ENCODE peak calls at places on chromosomes 1 and 21, in six cellular contexts. N, V, C, W, A and J are unnamed samples.

GRCh38 chr1:1353389-1354151 is 4.4 kb upstream of the DVL1 start:
- DNase-seq in N (peak; percentile 68), V (no peak), C (no peak), W (no peak), A (no peak), J (no peak)

GRCh38 chr1:31244326-31244725 is 4.6 kb upstream of the NKAIN1 start:
- DNase-seq in N (no peak), V (peak; percentile 43), C (no peak), W (peak; percentile 29), A (no peak), J (no peak)

GRCh38 chr1:233790662-233791371 is 113.7 kb upstream of the SLC35F3 start:
- DNase-seq in N (no peak), V (peak; percentile 56), C (peak; percentile 1), W (peak; percentile 46), A (peak; percentile 33), J (no peak)

GRCh38 chr1:155646307-155646706 is 36.3 kb downstream of the MSTO1 start:
- DNase-seq in N (no peak), V (peak; percentile 34), C (no peak), W (no peak), A (no peak), J (no peak)

GRCh38 chr1:1004420-1004779 is 4.5 kb upstream of the HES4 start:
- DNase-seq in N (peak; percentile 50), V (no peak), C (no peak), W (no peak), A (no peak), J (no peak)

GRCh38 chr1:56540467-56540866 is 38.9 kb downstream of the PLPP3 start:
- DNase-seq in N (no peak), V (peak; percentile 14), C (no peak), W (no peak), A (no peak), J (no peak)

GRCh38 chr1:157597959-157598667 is at the start of gene FCRL4:
- DNase-seq in N (no peak), V (no peak), C (no peak), W (no peak), A (no peak), J (no peak)

GRCh38 chr1:36369061-36369470 is 16.7 kb downstream of the STK40 start:
- DNase-seq in N (no peak), V (peak; percentile 45), C (peak; percentile 78), W (no peak), A (peak; percentile 87), J (no peak)

GRCh38 chr1:53593758-53594380 is 134.7 kb downstream of the DMRTB1 start:
- DNase-seq in N (no peak), V (no peak), C (no peak), W (no peak), A (no peak), J (no peak)

GRCh38 chr1:98086796-98087195 is 166.0 kb upstream of the DPYD start:
- DNase-seq in N (no peak), V (peak; percentile 100), C (no peak), W (peak; percentile 100), A (no peak), J (no peak)

GRCh38 chr1:176696109-176696508 is 233.1 kb downstream of the PAPPA2 start:
- DNase-seq in N (no peak), V (peak; percentile 56), C (no peak), W (peak; percentile 42), A (no peak), J (no peak)

GRCh38 chr1:160163612-160164011 is 12.2 kb downstream of the ATP1A4 start:
- DNase-seq in N (no peak), V (no peak), C (no peak), W (no peak), A (no peak), J (no peak)

GRCh38 chr1:158806909-158807601 is 24.1 kb upstream of the MNDA start:
- DNase-seq in N (no peak), V (no peak), C (no peak), W (no peak), A (no peak), J (no peak)

GRCh38 chr1:38685373-38685772 is 174.2 kb downstream of the RRAGC start:
- DNase-seq in N (no peak), V (no peak), C (no peak), W (no peak), A (no peak), J (no peak)

GRCh38 chr1:232517204-232517603 is 112.7 kb downstream of the SIPA1L2 start:
- DNase-seq in N (no peak), V (no peak), C (no peak), W (no peak), A (no peak), J (no peak)

GRCh38 chr21:21612446-21612845 is 614.2 kb downstream of the NCAM2 start:
- DNase-seq in N (no peak), V (peak; percentile 95), C (no peak), W (peak; percentile 93), A (no peak), J (no peak)

GRCh38 chr1:54800899-54801759 is at the start of gene TTC22:
- DNase-seq in N (peak; percentile 90), V (no peak), C (peak; percentile 54), W (no peak), A (peak; percentile 61), J (peak; percentile 78)

GRCh38 chr1:22712502-22713271 is 2.0 kb downstream of the EPHB2 start:
- DNase-seq in N (no peak), V (peak; percentile 52), C (no peak), W (peak; percentile 34), A (no peak), J (no peak)

GRCh38 chr21:41566500-41567014 is 58.6 kb upstream of the TMPRSS2 start:
- DNase-seq in N (no peak), V (no peak), C (no peak), W (no peak), A (no peak), J (no peak)

DNA sequence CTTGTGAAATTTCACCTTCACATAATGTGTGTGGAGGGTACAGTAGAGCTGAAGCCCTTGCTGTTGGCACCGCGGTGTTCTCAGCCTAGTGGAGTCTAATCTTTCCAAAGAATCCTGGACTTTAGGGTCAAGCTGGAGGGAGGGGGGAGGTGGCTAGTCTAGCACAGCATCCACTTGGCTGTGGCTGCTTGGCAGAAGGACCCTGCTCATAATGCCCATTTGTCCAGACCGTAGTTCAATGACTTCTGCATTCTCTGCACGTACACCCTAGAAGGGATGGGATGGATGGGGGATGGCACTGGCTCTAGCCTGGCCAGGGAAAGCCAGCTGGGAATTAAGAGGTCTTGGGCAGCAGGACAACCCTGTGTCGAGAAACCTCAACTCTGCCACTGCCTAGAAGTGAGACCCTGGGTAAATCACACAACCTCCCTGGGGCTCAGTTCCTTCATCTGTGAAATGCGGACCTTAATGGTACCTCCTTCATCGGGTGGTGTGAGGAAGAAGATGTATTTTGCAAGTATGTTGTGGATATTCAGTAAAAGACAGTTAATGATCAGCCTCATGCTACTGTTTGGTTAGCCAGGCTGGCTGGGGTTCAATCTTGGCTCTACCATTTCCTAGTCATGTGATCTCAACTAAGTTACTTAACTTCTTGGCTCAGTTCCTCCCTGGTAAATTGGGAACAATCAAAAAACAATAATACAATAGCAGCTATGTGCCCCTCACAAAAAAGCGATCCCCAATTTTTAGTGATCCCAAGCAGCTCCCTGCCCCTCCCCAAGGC is 27.2 kb upstream of the CLIC4 start:
- DNase-seq in N (no peak), V (no peak), C (no peak), W (no peak), A (no peak), J (peak; percentile 49)
- H3K4me1 ChIP-seq in N (peaks cover 13% of the 10 kb centered on the region), V (peaks cover 9% of the 10 kb centered on the region), C (no peaks in the 10 kb centered on the region), W (peaks cover 38% of the 10 kb centered on the region), A (no peaks in the 10 kb centered on the region), J (peaks cover 23% of the 10 kb centered on the region)

GRCh38 chr1:164608651-164609057 is 49.7 kb downstream of the PBX1 start:
- DNase-seq in N (no peak), V (peak; percentile 68), C (no peak), W (peak; percentile 53), A (no peak), J (no peak)

GRCh38 chr1:164607351-164607750 is 48.4 kb downstream of the PBX1 start:
- DNase-seq in N (no peak), V (no peak), C (no peak), W (no peak), A (no peak), J (no peak)

GRCh38 chr1:164602480-164603093 is 43.6 kb downstream of the PBX1 start:
- DNase-seq in N (no peak), V (peak; percentile 86), C (no peak), W (peak; percentile 81), A (no peak), J (no peak)

GRCh38 chr1:164604541-164604940 is 45.6 kb downstream of the PBX1 start:
- DNase-seq in N (no peak), V (peak; percentile 72), C (no peak), W (peak; percentile 64), A (no peak), J (no peak)

DNA sequence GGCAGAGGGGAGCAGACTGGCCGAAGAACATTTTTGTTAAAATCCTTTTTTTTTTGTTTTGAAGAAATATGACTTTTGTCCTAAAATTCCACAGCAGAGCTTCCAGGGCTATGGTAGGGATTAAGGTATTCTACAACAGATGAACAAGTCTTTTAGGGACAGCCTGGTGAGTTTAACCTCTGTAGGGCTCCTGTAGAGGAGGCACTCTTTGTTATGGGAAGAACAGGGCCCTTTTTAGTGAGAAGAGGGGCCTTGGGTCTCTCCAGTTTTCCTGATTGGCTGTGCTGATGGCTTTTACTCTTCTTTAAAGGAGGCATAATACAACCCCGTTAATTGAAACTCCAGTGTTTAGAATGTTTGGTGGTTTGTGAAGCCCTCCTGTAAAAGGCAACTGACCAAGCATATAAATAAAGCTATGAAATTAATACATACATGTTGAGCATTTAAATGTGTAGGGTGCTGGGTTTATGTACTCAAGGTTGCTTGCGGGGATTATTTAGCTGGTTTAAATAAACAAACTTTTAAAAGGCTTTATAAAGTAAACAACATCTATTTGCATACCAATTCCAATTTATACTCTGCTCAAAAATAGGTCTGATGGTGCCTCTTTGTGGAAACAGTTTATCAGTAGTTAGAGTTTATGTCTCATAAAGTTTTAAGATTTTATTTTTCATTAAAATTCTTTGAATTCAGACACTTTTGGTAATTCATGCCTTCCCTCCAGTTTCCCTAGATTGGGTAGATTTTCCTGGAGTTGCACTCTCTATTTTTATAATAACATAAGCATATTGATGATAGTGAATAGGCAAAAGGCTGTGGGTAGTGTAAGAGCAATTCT is 46.5 kb downstream of the PBX1 start:
- DNase-seq in N (no peak), V (no peak), C (no peak), W (no peak), A (no peak), J (no peak)
- H3K4me1 ChIP-seq in N (peaks cover 26% of the 10 kb centered on the region), V (peaks cover 12% of the 10 kb centered on the region), C (no peaks in the 10 kb centered on the region), W (peaks cover 24% of the 10 kb centered on the region), A (no peaks in the 10 kb centered on the region), J (no peaks in the 10 kb centered on the region)

DNA sequence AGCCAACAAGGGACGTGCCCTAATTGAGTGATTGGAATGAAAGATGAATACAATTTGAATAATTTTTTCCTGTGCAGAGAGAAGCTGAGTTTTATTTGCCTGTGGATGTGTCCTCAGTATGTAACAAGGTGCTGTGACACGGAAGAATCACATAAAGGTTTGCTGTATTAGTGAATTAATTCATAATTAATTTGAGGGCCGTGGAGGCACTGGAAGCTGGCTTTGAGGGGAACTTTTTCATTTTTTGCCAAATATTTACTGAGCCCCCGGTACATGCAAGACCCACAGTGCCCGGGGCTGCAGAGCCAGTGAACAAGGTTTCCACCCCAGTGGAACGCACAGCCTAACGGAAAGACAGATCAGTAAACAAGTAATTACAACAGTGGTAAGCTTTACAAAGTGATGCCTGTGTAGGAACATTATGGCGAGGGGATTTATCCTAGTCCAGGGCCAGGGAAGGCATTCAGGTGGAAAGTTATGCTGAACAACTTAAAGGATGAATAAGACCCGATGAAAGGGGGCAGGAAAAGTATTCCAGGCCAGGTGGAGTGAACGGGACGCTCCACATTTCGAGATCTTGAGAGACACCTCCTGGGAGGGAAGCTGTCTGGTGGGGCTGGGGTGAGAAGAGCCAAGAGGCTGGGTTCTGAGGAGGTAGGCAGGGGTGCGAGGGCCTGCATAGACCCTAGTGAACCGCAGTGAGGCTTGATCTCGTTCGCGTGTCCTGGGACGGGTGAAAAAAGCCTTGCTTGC is 773 bp upstream of the RCC2 start:
- DNase-seq in N (no peak), V (no peak), C (no peak), W (no peak), A (no peak), J (no peak)
- H3K4me1 ChIP-seq in N (peaks cover 20% of the 10 kb centered on the region), V (peaks cover 4% of the 10 kb centered on the region), C (peaks cover 16% of the 10 kb centered on the region), W (peaks cover 40% of the 10 kb centered on the region), A (peaks cover 14% of the 10 kb centered on the region), J (peaks cover 9% of the 10 kb centered on the region)

GRCh38 chr21:46150073-46150472 is 5.3 kb downstream of the FTCD start:
- DNase-seq in N (peak; percentile 70), V (no peak), C (no peak), W (no peak), A (no peak), J (peak; percentile 59)
- H3K4me1 ChIP-seq in N (no peaks in the 10 kb centered on the region), V (peaks cover 2% of the 10 kb centered on the region), C (no peaks in the 10 kb centered on the region), W (no peaks in the 10 kb centered on the region), A (no peaks in the 10 kb centered on the region), J (no peaks in the 10 kb centered on the region)